ENCODE peak calls at places on chromosomes 11 and 22, in ten cellular contexts. G is Caco-2, I is bronchial epithelial cell, Z is foreskin fibroblast, P is thoracic aorta, H is HFFc6, B is suprapubic skin, L is neural crest cell, J is AG04450, R is astrocyte of the spinal cord. A is an unnamed sample.

GRCh38 chr22:25775501-25775900 is 33.5 kb downstream of the MYO18B start:
- DNase-seq in G (no peak), I (no peak), Z (peak), P (no peak), H (no peak), B (no peak), L (peak), J (no peak), R (peak), A (peak)

GRCh38 chr11:77068461-77069335 is 1.9 kb downstream of the CAPN5 start:
- DNase-seq in G (peak), I (no peak), Z (no peak), P (no peak), H (no peak), B (peak), L (no peak), J (no peak), R (no peak), A (no peak)

GRCh38 chr11:64261556-64262080 is 10.3 kb downstream of the PLCB3 start:
- DNase-seq in G (no peak), I (no peak), Z (no peak), P (no peak), H (no peak), B (no peak), L (no peak), J (no peak), R (no peak), A (no peak)

GRCh38 chr22:26679003-26679629 is 21.7 kb downstream of the MIAT start:
- DNase-seq in G (peak), I (peak), Z (peak), P (peak), H (peak), B (peak), L (peak), J (peak), R (peak), A (peak)

GRCh38 chr22:49427941-49428340 is 399.7 kb downstream of the BRD1 start:
- DNase-seq in G (no peak), I (no peak), Z (no peak), P (no peak), H (no peak), B (no peak), L (no peak), J (no peak), R (no peak), A (no peak)

GRCh38 chr11:94129505-94130335 is 1.1 kb downstream of the PANX1 start:
- DNase-seq in G (no peak), I (peak), Z (no peak), P (no peak), H (no peak), B (no peak), L (no peak), J (no peak), R (peak), A (no peak)

GRCh38 chr11:68658661-68659060 is 25.7 kb upstream of the GAL start:
- DNase-seq in G (no peak), I (no peak), Z (peak), P (no peak), H (peak), B (no peak), L (no peak), J (no peak), R (peak), A (no peak)

GRCh38 chr11:30488304-30488998 is 97.7 kb downstream of the MPPED2 start:
- DNase-seq in G (no peak), I (peak), Z (peak), P (no peak), H (no peak), B (no peak), L (no peak), J (peak), R (peak), A (no peak)

GRCh38 chr22:31732089-31732829 is 17.7 kb downstream of the PRR14L start:
- DNase-seq in G (no peak), I (no peak), Z (no peak), P (no peak), H (no peak), B (no peak), L (no peak), J (no peak), R (no peak), A (no peak)

GRCh38 chr11:32343325-32344008 is 91.9 kb downstream of the WT1 start:
- DNase-seq in G (no peak), I (peak), Z (no peak), P (no peak), H (no peak), B (no peak), L (no peak), J (no peak), R (no peak), A (no peak)

GRCh38 chr11:72079776-72080325 is 491 bp downstream of the NUMA1 start:
- DNase-seq in G (no peak), I (no peak), Z (no peak), P (no peak), H (no peak), B (no peak), L (peak), J (no peak), R (no peak), A (no peak)

GRCh38 chr11:65442952-65443351 is 20.4 kb downstream of the NEAT1 start:
- DNase-seq in G (no peak), I (peak), Z (peak), P (no peak), H (peak), B (peak), L (no peak), J (no peak), R (peak), A (no peak)

GRCh38 chr11:73461335-73461840 is 85.2 kb downstream of the RELT start:
- DNase-seq in G (no peak), I (no peak), Z (no peak), P (no peak), H (no peak), B (no peak), L (no peak), J (no peak), R (no peak), A (no peak)

GRCh38 chr11:33443684-33444083 is 186.5 kb downstream of the HIPK3 start:
- DNase-seq in G (no peak), I (no peak), Z (no peak), P (no peak), H (no peak), B (no peak), L (no peak), J (no peak), R (no peak), A (no peak)

GRCh38 chr11:21602734-21603133 is 590.2 kb upstream of the ANO5 start:
- DNase-seq in G (no peak), I (no peak), Z (no peak), P (no peak), H (no peak), B (no peak), L (no peak), J (no peak), R (no peak), A (no peak)

GRCh38 chr11:93039841-93040240 is 70.4 kb downstream of the MTNR1B start:
- DNase-seq in G (no peak), I (peak), Z (no peak), P (no peak), H (no peak), B (no peak), L (no peak), J (no peak), R (no peak), A (no peak)

GRCh38 chr22:29300807-29301601 is 5.4 kb upstream of the GAS2L1 start:
- DNase-seq in G (no peak), I (no peak), Z (no peak), P (no peak), H (no peak), B (no peak), L (no peak), J (no peak), R (no peak), A (no peak)

GRCh38 chr11:65417702-65418430 is 4.7 kb upstream of the NEAT1 start:
- DNase-seq in G (peak), I (peak), Z (peak), P (no peak), H (no peak), B (peak), L (no peak), J (no peak), R (peak), A (no peak)

GRCh38 chr11:125569913-125570621 is 790 bp downstream of the EI24 start:
- DNase-seq in G (no peak), I (peak), Z (peak), P (no peak), H (peak), B (no peak), L (no peak), J (no peak), R (no peak), A (no peak)

GRCh38 chr22:36012332-36012731 is 16.3 kb downstream of the RBFOX2 start:
- DNase-seq in G (no peak), I (no peak), Z (no peak), P (no peak), H (no peak), B (no peak), L (no peak), J (no peak), R (no peak), A (no peak)

GRCh38 chr22:41245917-41246499 is 5.3 kb upstream of the CHADL start:
- DNase-seq in G (no peak), I (no peak), Z (no peak), P (no peak), H (no peak), B (no peak), L (no peak), J (no peak), R (no peak), A (no peak)
- TF ChIP-seq CTCF in G (peak), I (no peak), Z (no peak), P (no peak), H (peak), B (no peak), L (no peak), J (no peak), R (peak), A (peak)

GRCh38 chr11:118436639-118437045 is 350 bp downstream of the KMT2A start:
- DNase-seq in G (peak), I (no peak), Z (peak), P (no peak), H (no peak), B (peak), L (peak), J (no peak), R (no peak), A (no peak)

GRCh38 chr11:118437046-118437735 is 899 bp downstream of the KMT2A start:
- DNase-seq in G (peak), I (peak), Z (peak), P (no peak), H (no peak), B (peak), L (peak), J (no peak), R (peak), A (peak)

GRCh38 chr11:118435233-118435892 is 929 bp upstream of the KMT2A start:
- DNase-seq in G (peak), I (no peak), Z (peak), P (peak), H (no peak), B (peak), L (peak), J (no peak), R (peak), A (peak)

GRCh38 chr11:118434553-118435232 is 1.6 kb upstream of the KMT2A start:
- DNase-seq in G (peak), I (no peak), Z (peak), P (no peak), H (no peak), B (peak), L (peak), J (no peak), R (peak), A (peak)

DNA sequence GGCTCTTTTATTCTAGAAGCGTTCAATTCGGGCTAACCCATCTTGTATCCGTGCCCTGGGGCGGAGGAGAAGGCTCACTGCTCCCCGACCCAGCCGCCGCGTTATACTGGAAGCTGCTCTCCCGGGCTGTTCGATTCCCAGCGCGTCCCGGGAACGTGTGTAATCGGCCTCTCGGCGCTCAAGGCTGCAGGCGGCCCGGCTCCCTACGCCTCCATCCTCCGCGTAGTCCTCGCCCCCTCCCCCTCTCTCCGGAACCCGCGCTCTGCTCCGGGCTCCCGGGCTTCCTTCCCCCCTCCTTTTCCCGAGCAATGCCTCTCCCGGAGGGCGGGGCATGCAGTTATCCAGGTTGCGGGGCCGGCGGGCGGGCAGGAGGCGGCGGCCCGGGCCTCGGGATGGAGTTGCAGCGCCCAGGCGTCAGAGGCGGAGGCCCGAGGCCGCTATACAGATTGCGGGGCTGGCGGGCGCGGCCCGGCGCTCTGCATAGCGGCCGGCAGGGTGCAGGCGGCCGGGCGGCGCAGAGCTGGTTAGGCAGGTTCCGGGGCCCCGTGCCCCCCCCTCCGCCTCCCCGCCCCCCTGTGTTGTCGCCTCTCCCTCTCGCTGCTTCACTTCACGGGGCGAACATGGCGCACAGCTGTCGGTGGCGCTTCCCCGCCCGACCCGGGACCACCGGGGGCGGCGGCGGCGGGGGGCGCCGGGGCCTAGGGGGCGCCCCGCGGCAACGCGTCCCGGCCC is at the start of gene KMT2A:
- DNase-seq in G (peak), I (peak), Z (peak), P (peak), H (peak), B (peak), L (peak), J (peak), R (peak), A (peak)
- TF ChIP-seq CTCF in G (no peak), I (no peak), Z (no peak), P (peak), H (peak), B (peak), L (no peak), J (no peak), R (no peak), A (no peak)

DNA sequence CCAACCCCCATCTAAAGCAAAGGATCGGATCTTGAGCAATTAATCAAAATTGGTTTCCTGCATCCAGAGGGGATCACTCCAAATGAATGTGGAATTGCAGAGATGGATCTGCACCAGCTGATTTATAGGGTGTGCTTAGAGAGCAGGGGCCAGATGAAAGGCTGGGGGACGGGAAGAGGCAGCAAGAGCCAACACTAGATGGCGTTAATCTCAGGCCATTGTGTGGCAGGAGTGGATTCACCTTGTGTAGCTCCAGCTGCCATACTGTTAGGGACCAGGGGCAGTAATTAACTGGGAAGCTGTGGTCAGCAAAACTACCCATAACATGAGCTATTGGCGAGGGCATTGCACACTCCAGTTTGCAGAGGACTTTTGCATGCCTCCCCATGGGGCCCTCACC is 35.6 kb downstream of the SERPINH1 start:
- DNase-seq in G (peak), I (peak), Z (peak), P (no peak), H (no peak), B (no peak), L (peak), J (no peak), R (peak), A (peak)
- TF ChIP-seq CTCF in G (peak), I (peak), Z (peak), P (no peak), H (peak), B (no peak), L (peak), J (peak), R (peak), A (no peak)

DNA sequence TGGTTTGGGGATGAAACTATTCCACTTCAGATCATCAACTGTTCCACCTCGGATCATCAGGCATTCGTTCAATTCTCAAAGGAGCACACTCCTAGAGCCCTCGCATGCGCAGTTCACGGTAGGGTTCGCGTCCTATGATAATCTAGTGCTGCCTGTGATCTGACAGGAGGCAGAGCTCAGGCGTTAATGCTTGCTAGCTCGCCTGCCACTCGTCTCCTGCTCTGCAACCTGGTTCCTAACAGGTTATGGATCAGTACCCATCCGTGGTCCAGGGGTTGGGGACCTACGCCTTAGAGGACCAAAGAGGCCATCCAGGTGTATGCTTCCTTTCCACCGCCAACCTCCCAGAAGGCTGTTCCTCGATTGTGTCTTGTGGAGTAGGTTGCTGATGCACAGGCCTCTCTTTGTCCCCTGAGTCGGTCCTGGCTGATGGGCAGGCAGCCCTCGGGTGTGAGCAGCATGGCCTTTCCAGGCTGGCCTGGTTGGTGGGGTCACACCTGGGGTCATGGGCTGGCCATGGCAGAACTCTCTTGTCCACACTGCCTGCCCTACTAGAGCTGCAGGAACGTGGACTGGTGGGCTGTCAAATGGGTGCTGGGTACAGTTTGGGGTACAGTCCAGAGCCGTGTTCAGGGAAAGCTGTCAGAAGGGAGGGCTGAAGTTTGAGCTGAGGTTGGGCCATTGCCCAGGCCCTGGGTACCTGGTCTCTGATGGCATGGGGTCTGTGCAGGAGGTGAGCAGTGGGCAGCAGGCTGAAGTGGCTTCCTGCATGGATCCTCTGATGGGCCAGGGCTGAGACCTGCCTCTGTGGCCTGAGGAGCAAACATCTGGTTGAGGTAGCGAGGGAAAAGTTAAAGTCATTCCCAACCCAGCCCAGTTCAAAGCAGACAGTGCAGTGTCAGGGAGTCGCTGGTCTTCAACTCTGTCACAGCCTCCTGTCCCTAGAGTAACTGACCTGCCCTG is 11.1 kb downstream of the PRDM11 start:
- DNase-seq in G (no peak), I (no peak), Z (no peak), P (no peak), H (no peak), B (no peak), L (no peak), J (no peak), R (no peak), A (no peak)
- TF ChIP-seq CTCF in G (no peak), I (no peak), Z (no peak), P (no peak), H (no peak), B (no peak), L (no peak), J (no peak), R (no peak), A (no peak)

DNA sequence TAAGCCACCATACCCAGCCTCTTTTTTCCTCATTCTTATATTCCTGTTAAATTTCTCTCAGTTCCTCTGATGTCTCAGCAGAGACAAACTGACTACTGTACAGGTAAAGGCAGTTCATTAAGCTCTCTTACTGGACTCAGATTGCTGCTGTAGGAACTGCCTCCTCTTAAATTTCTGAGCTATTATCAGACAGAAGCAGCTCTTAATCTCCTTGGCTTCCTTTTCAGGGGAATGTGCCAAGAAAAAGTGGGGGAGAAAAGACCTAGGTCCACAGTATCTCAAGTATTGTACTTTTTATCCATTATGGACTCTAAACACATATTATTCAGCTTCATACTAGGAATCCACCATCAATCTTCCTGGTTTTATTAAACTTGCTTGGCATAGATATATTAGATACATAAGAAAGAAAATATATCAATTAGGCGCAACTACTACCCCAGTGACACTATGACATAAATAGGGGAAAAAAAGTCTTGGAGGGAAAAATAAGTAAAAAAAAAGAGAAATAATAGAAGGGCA is 26.1 kb downstream of the MRTFA start:
- DNase-seq in G (no peak), I (no peak), Z (no peak), P (no peak), H (no peak), B (no peak), L (no peak), J (no peak), R (no peak), A (no peak)
- TF ChIP-seq CTCF in G (no peak), I (no peak), Z (no peak), P (no peak), H (no peak), B (no peak), L (no peak), J (no peak), R (no peak), A (no peak)

A was measured in endothelial cell.